ENCODE peak calls at places on chromosomes 6 and 20, in seven cellular contexts. One of them, this sample, is unnamed.

GRCh38 chr6:118787746-118788419 is 106.1 kb upstream of the ASF1A start:
- DNase-seq in HepG2: no peak
- DNase-seq in endothelial cell: no peak
- DNase-seq in progenitor cell of endocrine pancreas: no peak
- DNase-seq in RWPE1: no peak
- DNase-seq in endothelial cell of umbilical vein: peak
- DNase-seq in B cell: no peak
- DNase-seq in this sample: no peak

GRCh38 chr6:149211046-149211571 is 106.4 kb upstream of the TAB2 start:
- DNase-seq in HepG2: peak
- DNase-seq in endothelial cell: no peak
- DNase-seq in progenitor cell of endocrine pancreas: no peak
- DNase-seq in RWPE1: no peak
- DNase-seq in endothelial cell of umbilical vein: no peak
- DNase-seq in B cell: peak
- DNase-seq in this sample: peak

GRCh38 chr6:19999319-20000191 is 162.4 kb downstream of the ID4 start:
- DNase-seq in HepG2: no peak
- DNase-seq in endothelial cell: no peak
- DNase-seq in progenitor cell of endocrine pancreas: no peak
- DNase-seq in RWPE1: peak
- DNase-seq in endothelial cell of umbilical vein: no peak
- DNase-seq in B cell: no peak
- DNase-seq in this sample: no peak

GRCh38 chr6:52098649-52099184 is 11.3 kb upstream of the PKHD1 start:
- DNase-seq in HepG2: no peak
- DNase-seq in endothelial cell: no peak
- DNase-seq in progenitor cell of endocrine pancreas: no peak
- DNase-seq in RWPE1: no peak
- DNase-seq in endothelial cell of umbilical vein: peak
- DNase-seq in B cell: no peak
- DNase-seq in this sample: no peak

GRCh38 chr20:4524307-4524706 is 197.4 kb upstream of the PRND start:
- DNase-seq in HepG2: no peak
- DNase-seq in endothelial cell: no peak
- DNase-seq in progenitor cell of endocrine pancreas: no peak
- DNase-seq in RWPE1: no peak
- DNase-seq in endothelial cell of umbilical vein: no peak
- DNase-seq in B cell: no peak
- DNase-seq in this sample: no peak

GRCh38 chr20:35515949-35516645 is 13.4 kb downstream of the C20orf173 start:
- DNase-seq in HepG2: no peak
- DNase-seq in endothelial cell: no peak
- DNase-seq in progenitor cell of endocrine pancreas: no peak
- DNase-seq in RWPE1: peak
- DNase-seq in endothelial cell of umbilical vein: no peak
- DNase-seq in B cell: no peak
- DNase-seq in this sample: no peak

GRCh38 chr6:37456816-37457560 is 24.0 kb downstream of the CMTR1 start:
- DNase-seq in HepG2: no peak
- DNase-seq in endothelial cell: no peak
- DNase-seq in progenitor cell of endocrine pancreas: no peak
- DNase-seq in RWPE1: peak
- DNase-seq in endothelial cell of umbilical vein: no peak
- DNase-seq in B cell: no peak
- DNase-seq in this sample: no peak

GRCh38 chr6:41462980-41463930 is 82.9 kb upstream of the FOXP4 start:
- DNase-seq in HepG2: peak
- DNase-seq in endothelial cell: peak
- DNase-seq in progenitor cell of endocrine pancreas: peak
- DNase-seq in RWPE1: peak
- DNase-seq in endothelial cell of umbilical vein: peak
- DNase-seq in B cell: peak
- DNase-seq in this sample: peak

GRCh38 chr6:107757910-107758309 is 66.2 kb downstream of the SCML4 start:
- DNase-seq in HepG2: no peak
- DNase-seq in endothelial cell: no peak
- DNase-seq in progenitor cell of endocrine pancreas: no peak
- DNase-seq in RWPE1: no peak
- DNase-seq in endothelial cell of umbilical vein: no peak
- DNase-seq in B cell: no peak
- DNase-seq in this sample: no peak

GRCh38 chr6:140043762-140044378 is 669.4 kb upstream of the CITED2 start:
- DNase-seq in HepG2: no peak
- DNase-seq in endothelial cell: no peak
- DNase-seq in progenitor cell of endocrine pancreas: no peak
- DNase-seq in RWPE1: peak
- DNase-seq in endothelial cell of umbilical vein: no peak
- DNase-seq in B cell: no peak
- DNase-seq in this sample: no peak

GRCh38 chr20:16048881-16049280 is 524.4 kb downstream of the KIF16B start:
- DNase-seq in HepG2: no peak
- DNase-seq in endothelial cell: no peak
- DNase-seq in progenitor cell of endocrine pancreas: no peak
- DNase-seq in RWPE1: no peak
- DNase-seq in endothelial cell of umbilical vein: no peak
- DNase-seq in B cell: no peak
- DNase-seq in this sample: no peak

GRCh38 chr6:26330835-26331808 is 33.9 kb upstream of the BTN3A2 start:
- DNase-seq in HepG2: peak
- DNase-seq in endothelial cell: no peak
- DNase-seq in progenitor cell of endocrine pancreas: no peak
- DNase-seq in RWPE1: no peak
- DNase-seq in endothelial cell of umbilical vein: peak
- DNase-seq in B cell: no peak
- DNase-seq in this sample: peak

GRCh38 chr6:36660771-36661471 is 17.6 kb upstream of the CDKN1A start:
- DNase-seq in HepG2: no peak
- DNase-seq in endothelial cell: no peak
- DNase-seq in progenitor cell of endocrine pancreas: peak
- DNase-seq in RWPE1: no peak
- DNase-seq in endothelial cell of umbilical vein: peak
- DNase-seq in B cell: no peak
- DNase-seq in this sample: no peak

GRCh38 chr6:6881438-6882267 is 226.1 kb upstream of the RREB1 start:
- DNase-seq in HepG2: no peak
- DNase-seq in endothelial cell: no peak
- DNase-seq in progenitor cell of endocrine pancreas: no peak
- DNase-seq in RWPE1: no peak
- DNase-seq in endothelial cell of umbilical vein: no peak
- DNase-seq in B cell: peak
- DNase-seq in this sample: no peak

GRCh38 chr20:2518096-2518495 is 9.4 kb upstream of the ZNF343 start:
- DNase-seq in HepG2: no peak
- DNase-seq in endothelial cell: no peak
- DNase-seq in progenitor cell of endocrine pancreas: no peak
- DNase-seq in RWPE1: no peak
- DNase-seq in endothelial cell of umbilical vein: no peak
- DNase-seq in B cell: no peak
- DNase-seq in this sample: no peak

GRCh38 chr20:2520617-2521016 is 11.9 kb upstream of the ZNF343 start:
- DNase-seq in HepG2: no peak
- DNase-seq in endothelial cell: no peak
- DNase-seq in progenitor cell of endocrine pancreas: no peak
- DNase-seq in RWPE1: no peak
- DNase-seq in endothelial cell of umbilical vein: no peak
- DNase-seq in B cell: no peak
- DNase-seq in this sample: no peak

GRCh38 chr20:2516399-2516798 is 7.7 kb upstream of the ZNF343 start:
- DNase-seq in HepG2: no peak
- DNase-seq in endothelial cell: no peak
- DNase-seq in progenitor cell of endocrine pancreas: no peak
- DNase-seq in RWPE1: no peak
- DNase-seq in endothelial cell of umbilical vein: no peak
- DNase-seq in B cell: no peak
- DNase-seq in this sample: no peak

GRCh38 chr20:2519115-2519815 is 10.6 kb upstream of the ZNF343 start:
- DNase-seq in HepG2: no peak
- DNase-seq in endothelial cell: no peak
- DNase-seq in progenitor cell of endocrine pancreas: no peak
- DNase-seq in RWPE1: no peak
- DNase-seq in endothelial cell of umbilical vein: no peak
- DNase-seq in B cell: no peak
- DNase-seq in this sample: no peak

DNA sequence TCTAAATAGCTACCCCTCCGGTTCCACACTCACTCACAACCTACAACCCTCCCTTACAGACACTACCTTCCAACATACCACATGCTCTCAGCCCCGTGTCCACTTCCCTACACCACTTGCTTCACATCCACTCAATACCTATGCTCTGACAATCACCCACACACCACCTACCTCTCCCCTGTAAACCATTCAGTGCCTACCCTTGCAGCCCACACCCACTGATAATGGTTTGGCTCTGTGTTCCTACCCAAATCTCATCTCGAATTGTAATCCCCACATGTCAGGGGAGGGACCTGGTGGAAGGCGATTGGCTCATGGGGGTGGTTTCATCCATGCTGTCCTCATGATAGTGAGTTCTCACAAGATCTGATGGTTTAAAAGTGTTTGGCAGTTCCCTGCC is 9.8 kb upstream of the ZNF343 start:
- DNase-seq in HepG2: no peak
- DNase-seq in endothelial cell: no peak
- DNase-seq in progenitor cell of endocrine pancreas: no peak
- DNase-seq in RWPE1: no peak
- DNase-seq in endothelial cell of umbilical vein: no peak
- DNase-seq in B cell: no peak
- DNase-seq in this sample: no peak
- TF ChIP-seq CTCF in HepG2: no peak
- TF ChIP-seq CTCF in endothelial cell: no peak
- TF ChIP-seq CTCF in progenitor cell of endocrine pancreas: no peak
- TF ChIP-seq CTCF in RWPE1: no peak
- TF ChIP-seq CTCF in endothelial cell of umbilical vein: no peak
- TF ChIP-seq CTCF in B cell: no peak
- TF ChIP-seq CTCF in this sample: no peak

GRCh38 chr6:75557068-75557467 is 44.6 kb upstream of the SENP6 start:
- DNase-seq in HepG2: no peak
- DNase-seq in endothelial cell: no peak
- DNase-seq in progenitor cell of endocrine pancreas: no peak
- DNase-seq in RWPE1: no peak
- DNase-seq in endothelial cell of umbilical vein: no peak
- DNase-seq in B cell: no peak
- DNase-seq in this sample: no peak

GRCh38 chr6:75568965-75569364 is 32.7 kb upstream of the SENP6 start:
- DNase-seq in HepG2: no peak
- DNase-seq in endothelial cell: no peak
- DNase-seq in progenitor cell of endocrine pancreas: no peak
- DNase-seq in RWPE1: no peak
- DNase-seq in endothelial cell of umbilical vein: no peak
- DNase-seq in B cell: no peak
- DNase-seq in this sample: no peak

GRCh38 chr6:75568100-75568499 is 33.6 kb upstream of the SENP6 start:
- DNase-seq in HepG2: no peak
- DNase-seq in endothelial cell: no peak
- DNase-seq in progenitor cell of endocrine pancreas: no peak
- DNase-seq in RWPE1: no peak
- DNase-seq in endothelial cell of umbilical vein: no peak
- DNase-seq in B cell: no peak
- DNase-seq in this sample: no peak

GRCh38 chr6:75566137-75566767 is 35.4 kb upstream of the SENP6 start:
- DNase-seq in HepG2: no peak
- DNase-seq in endothelial cell: no peak
- DNase-seq in progenitor cell of endocrine pancreas: no peak
- DNase-seq in RWPE1: no peak
- DNase-seq in endothelial cell of umbilical vein: no peak
- DNase-seq in B cell: no peak
- DNase-seq in this sample: no peak

DNA sequence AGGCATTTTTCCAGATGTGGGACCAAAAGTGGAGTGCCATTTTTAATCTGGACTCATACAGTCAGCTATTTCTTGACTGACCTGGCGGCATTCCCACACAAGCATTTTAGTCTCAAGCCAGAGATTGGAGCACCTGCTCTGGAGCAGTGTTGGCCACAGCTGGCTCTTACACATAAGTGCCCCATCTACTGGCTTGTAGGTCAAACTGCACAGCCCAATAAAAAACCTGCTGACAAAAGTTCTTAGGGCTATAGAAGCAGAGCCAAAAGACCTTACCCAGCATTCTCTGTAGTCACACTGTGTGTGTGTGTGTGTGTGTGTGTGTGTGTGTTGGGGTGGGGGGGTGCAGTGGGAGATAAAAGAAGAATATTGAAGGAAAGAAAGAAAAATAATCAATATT is 38.6 kb upstream of the SENP6 start:
- DNase-seq in HepG2: peak
- DNase-seq in endothelial cell: no peak
- DNase-seq in progenitor cell of endocrine pancreas: no peak
- DNase-seq in RWPE1: no peak
- DNase-seq in endothelial cell of umbilical vein: peak
- DNase-seq in B cell: no peak
- DNase-seq in this sample: peak
- TF ChIP-seq CTCF in HepG2: peak
- TF ChIP-seq CTCF in endothelial cell: peak
- TF ChIP-seq CTCF in progenitor cell of endocrine pancreas: peak
- TF ChIP-seq CTCF in RWPE1: peak
- TF ChIP-seq CTCF in endothelial cell of umbilical vein: peak
- TF ChIP-seq CTCF in B cell: no peak
- TF ChIP-seq CTCF in this sample: peak

GRCh38 chr6:31915351-31915750 is 12.2 kb upstream of the C2 start:
- DNase-seq in HepG2: no peak
- DNase-seq in endothelial cell: no peak
- DNase-seq in progenitor cell of endocrine pancreas: no peak
- DNase-seq in RWPE1: no peak
- DNase-seq in endothelial cell of umbilical vein: no peak
- DNase-seq in B cell: no peak
- DNase-seq in this sample: no peak
- TF ChIP-seq CTCF in HepG2: no peak
- TF ChIP-seq CTCF in endothelial cell: no peak
- TF ChIP-seq CTCF in progenitor cell of endocrine pancreas: no peak
- TF ChIP-seq CTCF in RWPE1: no peak
- TF ChIP-seq CTCF in endothelial cell of umbilical vein: no peak
- TF ChIP-seq CTCF in B cell: no peak
- TF ChIP-seq CTCF in this sample: no peak

GRCh38 chr6:125787791-125788190 is 3.0 kb upstream of the NCOA7 start:
- DNase-seq in HepG2: no peak
- DNase-seq in endothelial cell: no peak
- DNase-seq in progenitor cell of endocrine pancreas: no peak
- DNase-seq in RWPE1: no peak
- DNase-seq in endothelial cell of umbilical vein: peak
- DNase-seq in B cell: no peak
- DNase-seq in this sample: no peak
- TF ChIP-seq CTCF in HepG2: no peak
- TF ChIP-seq CTCF in endothelial cell: no peak
- TF ChIP-seq CTCF in progenitor cell of endocrine pancreas: peak
- TF ChIP-seq CTCF in RWPE1: no peak
- TF ChIP-seq CTCF in endothelial cell of umbilical vein: peak
- TF ChIP-seq CTCF in B cell: no peak
- TF ChIP-seq CTCF in this sample: no peak

DNA sequence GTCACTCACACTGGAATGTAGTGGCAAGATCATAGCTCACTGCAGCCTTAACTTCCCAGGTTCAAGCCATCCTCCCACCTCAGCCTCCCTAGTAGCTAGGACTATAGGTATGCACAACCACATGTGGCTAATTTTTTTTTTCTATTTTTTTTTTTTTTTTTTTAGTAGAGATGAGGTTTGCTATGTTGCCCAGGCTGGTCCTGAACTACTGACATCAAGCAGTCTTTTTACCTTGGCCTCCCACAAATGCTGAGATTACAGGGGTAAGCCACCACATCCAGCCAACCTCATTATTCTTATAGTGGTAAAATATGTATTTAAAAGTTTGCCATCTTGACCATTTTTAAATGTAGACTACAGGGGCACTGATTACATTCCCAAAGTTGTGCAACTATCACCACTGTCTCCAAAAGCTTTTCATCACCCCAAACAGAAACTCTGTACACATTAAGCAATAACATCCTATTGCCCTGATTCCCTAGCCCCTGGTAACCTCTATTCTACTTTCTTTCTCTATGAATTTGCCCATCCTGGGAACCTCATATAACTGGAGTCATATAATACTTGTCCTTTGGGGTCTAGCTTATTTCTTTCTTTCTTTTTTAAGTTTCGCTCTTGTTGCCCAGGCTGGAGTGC is 268.0 kb upstream of the JARID2 start:
- DNase-seq in HepG2: no peak
- DNase-seq in endothelial cell: no peak
- DNase-seq in progenitor cell of endocrine pancreas: no peak
- DNase-seq in RWPE1: no peak
- DNase-seq in endothelial cell of umbilical vein: no peak
- DNase-seq in B cell: no peak
- DNase-seq in this sample: no peak
- TF ChIP-seq CTCF in HepG2: no peak
- TF ChIP-seq CTCF in endothelial cell: no peak
- TF ChIP-seq CTCF in progenitor cell of endocrine pancreas: no peak
- TF ChIP-seq CTCF in RWPE1: no peak
- TF ChIP-seq CTCF in endothelial cell of umbilical vein: no peak
- TF ChIP-seq CTCF in B cell: no peak
- TF ChIP-seq CTCF in this sample: no peak